ENCODE peak calls at places on chromosomes 11 and 22, in four cellular contexts. M is H9, V is uterus, S is left ventricle myocardium inferior. P is an unnamed sample. For H3K4me1, the result is how much of the 10 kb centered on the place peaks cover.

GRCh38 chr11:13114566-13115465 is 105.7 kb downstream of the RASSF10 start:
- DNase-seq in M (peak), V (no peak), S (no peak), P (no peak)

GRCh38 chr11:130431806-130432205 is 3.4 kb upstream of the ADAMTS8 start:
- DNase-seq in M (no peak), V (no peak), S (no peak), P (no peak)

GRCh38 chr11:119282495-119282894 is 34.4 kb downstream of the MCAM start:
- DNase-seq in M (no peak), V (no peak), S (no peak), P (no peak)

GRCh38 chr11:125443767-125444311 is 52.2 kb downstream of the FEZ1 start:
- DNase-seq in M (peak), V (no peak), S (no peak), P (no peak)

GRCh38 chr11:76173663-76174062 is 32.6 kb downstream of the WNT11 start:
- DNase-seq in M (no peak), V (no peak), S (no peak), P (no peak)

GRCh38 chr22:37636186-37636948 is 3.1 kb upstream of the SH3BP1 start:
- DNase-seq in M (no peak), V (no peak), S (no peak), P (no peak)

GRCh38 chr22:48737461-48738203 is 1090.0 kb downstream of the BRD1 start:
- DNase-seq in M (no peak), V (no peak), S (no peak), P (no peak)

GRCh38 chr22:38792833-38793232 is 1.1 kb downstream of the DNAL4 start:
- DNase-seq in M (no peak), V (no peak), S (no peak), P (no peak)

GRCh38 chr22:25970996-25971811 is 198.1 kb upstream of the SEZ6L start:
- DNase-seq in M (peak), V (no peak), S (no peak), P (no peak)

GRCh38 chr11:2700415-2701211 is 819 bp upstream of the KCNQ1OT1 start:
- DNase-seq in M (peak), V (peak), S (peak), P (peak)

GRCh38 chr11:2818503-2818902 is 67.1 kb downstream of the CDKN1C start:
- DNase-seq in M (no peak), V (no peak), S (peak), P (no peak)

GRCh38 chr11:26698224-26698623 is 23.6 kb downstream of the SLC5A12 start:
- DNase-seq in M (no peak), V (no peak), S (no peak), P (no peak)

DNA sequence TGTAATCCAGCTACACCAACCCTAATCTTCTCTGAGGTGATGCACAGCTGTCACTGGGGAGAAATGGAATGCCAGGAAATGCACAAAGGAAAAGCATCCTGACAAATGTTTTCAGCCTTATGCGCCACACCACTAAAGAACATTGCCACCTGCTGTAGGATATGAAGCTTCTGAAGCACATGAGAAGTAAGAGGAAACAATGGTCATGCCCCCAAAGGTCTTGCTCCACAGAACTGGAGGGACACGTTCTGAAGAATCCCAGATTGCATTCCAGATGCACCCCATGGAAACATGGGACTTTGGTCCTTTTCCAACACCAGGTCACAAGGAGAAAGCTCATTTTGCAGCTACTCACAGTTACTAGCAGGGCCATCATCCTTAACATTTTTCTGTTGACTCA is 48.7 kb upstream of the ZBED5 start:
- DNase-seq in M (no peak), V (no peak), S (no peak), P (no peak)
- TF ChIP-seq CTCF in M (no peak), V (no peak), S (peak), P (no peak)

GRCh38 chr11:108101090-108101775 is 20.1 kb upstream of the ACAT1 start:
- DNase-seq in M (no peak), V (no peak), S (no peak), P (no peak)
- H3K27ac ChIP-seq in M (no peak), V (no peak), S (peak), P (no peak)

GRCh38 chr11:135062994-135063393 is 651.0 kb upstream of the B3GAT1 start:
- DNase-seq in M (no peak), V (no peak), S (no peak), P (no peak)

GRCh38 chr11:135061166-135061565 is 649.1 kb upstream of the B3GAT1 start:
- DNase-seq in M (no peak), V (no peak), S (no peak), P (no peak)
- H3K4me1 ChIP-seq in M (under half), V (under half), S (under half), P (under half)

GRCh38 chr11:61826930-61827572 is 1.0 kb upstream of the FADS2 start:
- DNase-seq in M (no peak), V (no peak), S (no peak), P (no peak)

GRCh38 chr11:61828629-61829407 is 718 bp downstream of the FADS2 start:
- DNase-seq in M (peak), V (peak), S (peak), P (peak)

GRCh38 chr11:61828379-61828628 is 204 bp downstream of the FADS2 start:
- DNase-seq in M (no peak), V (no peak), S (no peak), P (no peak)

GRCh38 chr11:61829806-61830205 is 1.7 kb downstream of the FADS2 start:
- DNase-seq in M (no peak), V (no peak), S (no peak), P (no peak)

DNA sequence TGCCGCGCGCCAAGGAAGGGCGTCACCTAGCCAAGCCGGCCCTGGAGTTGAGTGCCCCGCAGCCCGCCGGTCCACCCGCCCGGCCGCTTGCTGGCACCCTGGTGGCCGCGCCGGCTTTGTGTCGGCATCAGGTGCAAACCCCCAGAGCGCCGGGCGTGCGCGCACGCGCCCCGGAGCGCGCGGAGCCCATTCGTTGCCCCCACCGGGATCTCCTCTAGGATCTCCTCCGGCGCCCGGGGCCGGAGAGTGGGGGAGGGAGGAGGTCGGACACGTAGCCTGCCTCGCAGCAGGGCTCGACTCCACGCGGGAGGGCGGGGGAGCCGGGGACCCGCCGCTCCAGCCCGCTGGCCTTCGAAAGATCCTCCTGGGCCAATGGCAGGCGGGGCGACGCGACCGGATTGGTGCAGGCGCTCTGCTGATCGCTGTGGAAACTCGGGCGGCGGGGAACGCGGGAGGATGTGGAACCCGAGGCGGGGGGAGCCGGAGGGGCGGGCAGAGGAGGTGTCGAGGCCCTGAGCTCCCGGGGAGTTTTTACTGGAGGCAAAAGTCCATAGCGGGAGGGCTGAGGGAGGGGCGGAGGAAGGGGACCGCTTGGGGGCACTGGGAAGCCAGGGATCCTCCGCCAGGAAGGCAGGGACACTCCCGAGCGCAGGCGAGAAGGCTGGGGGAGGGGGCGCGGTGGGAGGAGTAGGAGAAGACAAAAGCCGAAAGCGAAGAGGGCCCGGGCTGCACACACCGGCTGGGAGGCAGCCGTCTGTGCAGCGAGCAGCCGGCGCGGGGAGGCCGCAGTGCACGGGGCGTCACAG is at the start of gene FADS2:
- DNase-seq in M (peak), V (peak), S (peak), P (peak)
- TF ChIP-seq CTCF in M (peak), V (peak), S (peak), P (no peak)

GRCh38 chr22:27585141-27585540 is 216.4 kb downstream of the MN1 start:
- DNase-seq in M (no peak), V (no peak), S (no peak), P (no peak)
- H3K27ac ChIP-seq in M (no peak), V (no peak), S (no peak), P (no peak)

DNA sequence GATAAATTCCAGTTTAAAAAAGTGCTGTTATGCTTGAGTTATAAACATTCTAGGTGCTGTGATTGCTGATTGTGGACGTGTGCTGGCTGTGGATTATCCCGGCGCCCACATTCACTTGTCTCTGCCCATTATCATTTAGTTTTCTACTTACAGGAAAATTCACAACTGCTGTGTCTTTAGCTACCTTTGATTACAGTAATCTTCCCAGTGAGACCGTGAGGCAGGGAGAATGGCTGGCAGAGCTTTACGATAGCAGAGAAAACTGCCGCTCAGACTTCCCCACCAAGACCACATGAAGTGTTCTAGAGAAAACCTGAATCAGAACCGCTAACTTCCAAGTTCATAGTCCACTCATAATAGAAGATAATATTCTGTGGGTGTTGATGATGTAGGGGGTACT is 34.6 kb upstream of the NELL1 start:
- DNase-seq in M (no peak), V (no peak), S (no peak), P (no peak)
- H3K4me1 ChIP-seq in M (under half), V (under half), S (under half), P (under half)

DNA sequence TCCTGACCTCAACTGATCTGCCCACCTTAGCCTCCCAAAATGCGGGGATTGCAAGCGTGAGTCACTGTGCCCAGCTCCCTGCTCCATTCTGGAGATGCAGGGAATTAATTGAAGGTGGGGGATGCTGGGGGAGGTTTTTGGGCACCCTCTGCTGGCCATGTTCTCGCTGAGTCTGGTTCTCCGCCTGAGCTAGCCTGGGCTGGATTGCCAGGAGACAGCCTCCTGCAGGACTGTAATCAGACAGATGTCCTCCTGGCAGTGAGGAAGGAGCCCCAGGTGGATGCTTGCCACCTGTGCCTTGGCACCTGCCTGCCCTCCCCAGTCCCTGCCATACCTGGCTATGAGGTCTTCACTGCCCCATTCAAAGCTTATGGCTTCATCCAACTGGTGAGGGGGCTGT is 5.4 kb downstream of the MTFP1 start:
- DNase-seq in M (peak), V (no peak), S (no peak), P (no peak)
- TF ChIP-seq CTCF in M (peak), V (no peak), S (no peak), P (no peak)